ENCODE peak calls at places on chromosomes 1 and 21, in four cellular contexts. One of them, this sample, is unnamed.

GRCh38 chr1:195345149-195345548 is 1263.1 kb downstream of the KCNT2 start:
- DNase-seq in epithelial cell of proximal tubule: no peak
- DNase-seq in fibroblast of mammary gland: no peak
- DNase-seq in PC-3: no peak
- DNase-seq in this sample: no peak

GRCh38 chr1:220487297-220487820 is 40.6 kb upstream of the MARK1 start:
- DNase-seq in PC-3: peak
- DNase-seq in epithelial cell of proximal tubule: peak
- DNase-seq in fibroblast of mammary gland: peak
- DNase-seq in this sample: peak

GRCh38 chr1:209491496-209491895 is 92.0 kb upstream of the CAMK1G start:
- DNase-seq in epithelial cell of proximal tubule: no peak
- DNase-seq in PC-3: no peak
- DNase-seq in fibroblast of mammary gland: no peak
- DNase-seq in this sample: no peak

GRCh38 chr1:213242883-213243282 is 191.8 kb downstream of the RPS6KC1 start:
- DNase-seq in PC-3: no peak
- DNase-seq in epithelial cell of proximal tubule: no peak
- DNase-seq in fibroblast of mammary gland: no peak
- DNase-seq in this sample: no peak

GRCh38 chr1:164608651-164609057 is 49.7 kb downstream of the PBX1 start:
- DNase-seq in fibroblast of mammary gland: peak
- DNase-seq in epithelial cell of proximal tubule: no peak
- DNase-seq in PC-3: no peak
- DNase-seq in this sample: no peak

GRCh38 chr1:240599830-240600229 is 12.1 kb downstream of the GREM2 start:
- DNase-seq in PC-3: no peak
- DNase-seq in epithelial cell of proximal tubule: no peak
- DNase-seq in fibroblast of mammary gland: no peak
- DNase-seq in this sample: no peak

GRCh38 chr1:54277451-54278355 is 77.7 kb downstream of the MRPL37 start:
- DNase-seq in fibroblast of mammary gland: peak
- DNase-seq in PC-3: no peak
- DNase-seq in epithelial cell of proximal tubule: no peak
- DNase-seq in this sample: no peak

GRCh38 chr1:158246650-158247049 is 7.6 kb upstream of the CD1A start:
- DNase-seq in PC-3: peak
- DNase-seq in fibroblast of mammary gland: no peak
- DNase-seq in epithelial cell of proximal tubule: no peak
- DNase-seq in this sample: no peak

GRCh38 chr1:224640587-224640986 is 24.5 kb downstream of the CNIH3 start:
- DNase-seq in PC-3: no peak
- DNase-seq in fibroblast of mammary gland: no peak
- DNase-seq in epithelial cell of proximal tubule: no peak
- DNase-seq in this sample: no peak

GRCh38 chr1:43034778-43035177 is 76.1 kb upstream of the SLC2A1 start:
- DNase-seq in PC-3: no peak
- DNase-seq in fibroblast of mammary gland: no peak
- DNase-seq in epithelial cell of proximal tubule: no peak
- DNase-seq in this sample: no peak

GRCh38 chr1:81305997-81306452 is 494.7 kb upstream of the ADGRL2 start:
- DNase-seq in fibroblast of mammary gland: peak
- DNase-seq in PC-3: peak
- DNase-seq in epithelial cell of proximal tubule: peak
- DNase-seq in this sample: peak

GRCh38 chr1:53048345-53048737 is 13.7 kb upstream of the PODN start:
- DNase-seq in epithelial cell of proximal tubule: no peak
- DNase-seq in PC-3: no peak
- DNase-seq in fibroblast of mammary gland: no peak
- DNase-seq in this sample: peak

GRCh38 chr21:14901482-14901958 is 163.3 kb downstream of the NRIP1 start:
- DNase-seq in epithelial cell of proximal tubule: peak
- DNase-seq in PC-3: peak
- DNase-seq in fibroblast of mammary gland: peak
- DNase-seq in this sample: peak

GRCh38 chr1:204418174-204419063 is 6.8 kb upstream of the PPP1R15B start:
- DNase-seq in epithelial cell of proximal tubule: no peak
- DNase-seq in fibroblast of mammary gland: peak
- DNase-seq in PC-3: peak
- DNase-seq in this sample: peak

GRCh38 chr1:75707191-75707590 is 17.3 kb upstream of the ACADM start:
- DNase-seq in fibroblast of mammary gland: no peak
- DNase-seq in PC-3: peak
- DNase-seq in epithelial cell of proximal tubule: no peak
- DNase-seq in this sample: no peak

GRCh38 chr1:81832573-81832972 is 31.8 kb downstream of the ADGRL2 start:
- DNase-seq in epithelial cell of proximal tubule: peak
- DNase-seq in fibroblast of mammary gland: peak
- DNase-seq in PC-3: no peak
- DNase-seq in this sample: peak

GRCh38 chr1:77831976-77832695 is 52.7 kb downstream of the MIGA1 start:
- DNase-seq in PC-3: peak
- DNase-seq in epithelial cell of proximal tubule: no peak
- DNase-seq in fibroblast of mammary gland: peak
- DNase-seq in this sample: peak

GRCh38 chr1:10680487-10680886 is 116.0 kb downstream of the CASZ1 start:
- DNase-seq in fibroblast of mammary gland: no peak
- DNase-seq in PC-3: no peak
- DNase-seq in epithelial cell of proximal tubule: no peak
- DNase-seq in this sample: no peak

GRCh38 chr1:74673351-74674111 is at the start of gene ERICH3:
- DNase-seq in PC-3: no peak
- DNase-seq in epithelial cell of proximal tubule: no peak
- DNase-seq in fibroblast of mammary gland: peak
- DNase-seq in this sample: no peak

GRCh38 chr1:234875953-234876814 is 252.5 kb downstream of the TOMM20 start:
- DNase-seq in epithelial cell of proximal tubule: no peak
- DNase-seq in fibroblast of mammary gland: peak
- DNase-seq in PC-3: peak
- DNase-seq in this sample: no peak

GRCh38 chr1:2233997-2234761 is 6.1 kb downstream of the SKI start:
- DNase-seq in fibroblast of mammary gland: peak
- DNase-seq in epithelial cell of proximal tubule: peak
- DNase-seq in PC-3: peak
- DNase-seq in this sample: peak

GRCh38 chr21:30733026-30733425 is 14.0 kb downstream of the KRTAP21-2 start:
- DNase-seq in PC-3: peak
- DNase-seq in epithelial cell of proximal tubule: no peak
- DNase-seq in fibroblast of mammary gland: no peak
- DNase-seq in this sample: no peak

GRCh38 chr1:19864304-19865160 is 17.7 kb upstream of the OTUD3 start:
- DNase-seq in PC-3: no peak
- DNase-seq in epithelial cell of proximal tubule: no peak
- DNase-seq in fibroblast of mammary gland: no peak
- DNase-seq in this sample: no peak

GRCh38 chr1:23824711-23825075 is 536 bp downstream of the HMGCL start:
- DNase-seq in PC-3: no peak
- DNase-seq in epithelial cell of proximal tubule: no peak
- DNase-seq in fibroblast of mammary gland: no peak
- DNase-seq in this sample: no peak

GRCh38 chr1:66315675-66316074 is 218.3 kb upstream of the SGIP1 start:
- DNase-seq in PC-3: peak
- DNase-seq in fibroblast of mammary gland: peak
- DNase-seq in epithelial cell of proximal tubule: no peak
- DNase-seq in this sample: peak

GRCh38 chr1:232386294-232386693 is 243.6 kb downstream of the SIPA1L2 start:
- DNase-seq in PC-3: no peak
- DNase-seq in epithelial cell of proximal tubule: no peak
- DNase-seq in fibroblast of mammary gland: no peak
- DNase-seq in this sample: no peak

GRCh38 chr1:160284220-160284781 is 632 bp downstream of the PEX19 start:
- DNase-seq in PC-3: peak
- DNase-seq in epithelial cell of proximal tubule: peak
- DNase-seq in fibroblast of mammary gland: peak
- DNase-seq in this sample: peak

DNA sequence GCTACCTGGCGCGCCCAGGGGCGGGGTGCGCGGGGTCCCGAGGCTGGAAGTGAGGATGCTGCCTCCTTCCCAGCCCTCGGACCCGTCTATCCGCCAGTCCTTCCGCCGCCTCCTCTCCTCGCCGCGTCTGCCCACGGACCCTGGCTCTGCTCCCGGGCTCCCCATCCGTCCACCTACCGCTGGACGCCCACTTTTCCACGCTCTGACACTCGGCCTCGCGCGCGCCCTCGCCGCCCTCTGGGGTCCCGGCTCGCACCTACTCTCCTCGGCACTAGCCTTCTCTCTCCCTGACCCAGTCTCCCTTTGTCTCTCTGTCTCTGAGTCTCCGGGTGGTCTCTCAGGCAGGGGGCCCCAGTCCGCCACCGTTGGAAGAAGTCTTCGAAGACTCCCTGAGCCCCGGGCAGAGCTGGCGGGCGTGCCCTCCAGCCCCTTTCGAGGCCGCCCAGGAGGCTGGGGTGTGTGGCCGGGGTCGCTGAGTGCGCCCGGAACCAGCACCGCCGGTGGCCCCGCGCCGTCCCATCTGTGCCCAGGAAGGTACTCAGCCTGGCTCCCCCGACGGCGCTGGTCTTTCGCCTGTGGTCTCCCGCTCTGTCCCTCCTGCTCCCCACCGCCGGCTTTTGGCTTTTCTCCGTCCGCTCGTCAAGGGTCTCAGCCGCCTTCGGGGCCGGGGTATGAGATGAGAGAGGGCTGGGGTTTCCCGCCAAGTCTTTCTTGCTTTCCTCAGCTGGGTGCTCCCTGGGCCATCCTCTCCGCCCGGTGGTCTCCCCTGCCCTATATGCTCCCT is 610 bp downstream of the DRAXIN start:
- DNase-seq in epithelial cell of proximal tubule: no peak
- DNase-seq in fibroblast of mammary gland: no peak
- DNase-seq in PC-3: no peak
- DNase-seq in this sample: no peak
- H3K4me3 ChIP-seq in epithelial cell of proximal tubule: no peak
- H3K4me3 ChIP-seq in fibroblast of mammary gland: no peak
- H3K4me3 ChIP-seq in PC-3: no peak
- H3K4me3 ChIP-seq in this sample: no peak

GRCh38 chr1:190102757-190103326 is 374.8 kb downstream of the BRINP3 start:
- DNase-seq in epithelial cell of proximal tubule: no peak
- DNase-seq in PC-3: no peak
- DNase-seq in fibroblast of mammary gland: no peak
- DNase-seq in this sample: no peak

GRCh38 chr1:190098756-190099155 is 378.9 kb downstream of the BRINP3 start:
- DNase-seq in fibroblast of mammary gland: no peak
- DNase-seq in epithelial cell of proximal tubule: no peak
- DNase-seq in PC-3: no peak
- DNase-seq in this sample: no peak

DNA sequence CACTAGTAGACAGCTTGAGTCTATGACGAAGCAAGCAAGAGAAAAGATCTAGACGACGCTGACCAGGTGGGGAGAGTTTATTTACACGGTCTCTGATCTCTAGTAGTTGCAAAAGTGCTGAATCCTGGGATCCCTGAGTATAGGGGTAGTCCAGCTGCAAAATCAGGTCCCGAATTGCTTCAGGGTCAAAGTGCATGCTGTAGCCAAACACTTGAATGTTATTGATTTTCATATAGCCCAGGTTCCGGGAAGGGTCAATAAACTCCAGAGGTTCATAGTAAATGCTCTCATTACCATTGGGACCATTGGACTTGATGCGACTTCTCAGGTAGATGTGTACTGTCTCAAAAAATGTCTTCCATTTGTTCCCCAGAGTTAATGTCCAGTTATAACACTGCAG is 379.6 kb downstream of the BRINP3 start:
- DNase-seq in epithelial cell of proximal tubule: no peak
- DNase-seq in fibroblast of mammary gland: no peak
- DNase-seq in PC-3: no peak
- DNase-seq in this sample: no peak
- TF ChIP-seq CTCF in epithelial cell of proximal tubule: no peak
- TF ChIP-seq CTCF in fibroblast of mammary gland: no peak
- TF ChIP-seq CTCF in PC-3: no peak
- TF ChIP-seq CTCF in this sample: no peak

DNA sequence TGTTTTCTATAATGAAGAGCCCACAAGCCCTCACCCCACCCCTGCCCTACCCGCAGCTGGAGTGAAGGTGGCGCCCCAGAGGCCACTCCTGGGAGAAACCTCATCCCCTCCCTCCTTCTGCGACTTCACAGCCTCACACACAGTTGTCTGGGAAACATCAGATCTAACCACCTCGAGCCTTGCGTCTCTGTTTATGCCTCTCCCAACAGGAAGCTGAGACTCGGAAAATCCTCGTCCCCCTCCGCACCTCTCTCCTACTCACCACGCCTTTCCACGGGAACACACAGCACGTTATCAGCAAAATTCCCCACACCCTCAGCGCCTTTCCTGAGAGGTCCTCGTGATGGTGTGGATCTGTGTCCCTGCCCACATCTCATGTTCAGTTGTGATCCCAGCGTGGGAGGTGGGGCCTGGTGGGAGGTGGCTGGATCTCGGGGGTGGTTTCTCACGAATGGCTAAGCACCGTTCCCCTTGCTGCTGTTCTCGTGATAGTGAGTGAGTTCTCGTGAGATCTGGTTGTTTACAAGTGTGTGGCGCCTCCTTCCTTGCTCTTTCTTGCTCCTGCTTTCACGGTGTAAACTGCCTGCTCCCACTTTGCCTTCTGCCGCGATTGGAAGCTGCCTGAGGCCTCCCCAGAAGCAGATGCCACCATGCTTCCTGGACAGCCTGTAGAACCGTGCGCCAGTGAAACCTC is 190.6 kb downstream of the KIF26B start:
- DNase-seq in PC-3: no peak
- DNase-seq in epithelial cell of proximal tubule: no peak
- DNase-seq in fibroblast of mammary gland: no peak
- DNase-seq in this sample: no peak
- H3K4me3 ChIP-seq in PC-3: no peak
- H3K4me3 ChIP-seq in epithelial cell of proximal tubule: no peak
- H3K4me3 ChIP-seq in fibroblast of mammary gland: no peak
- H3K4me3 ChIP-seq in this sample: no peak

DNA sequence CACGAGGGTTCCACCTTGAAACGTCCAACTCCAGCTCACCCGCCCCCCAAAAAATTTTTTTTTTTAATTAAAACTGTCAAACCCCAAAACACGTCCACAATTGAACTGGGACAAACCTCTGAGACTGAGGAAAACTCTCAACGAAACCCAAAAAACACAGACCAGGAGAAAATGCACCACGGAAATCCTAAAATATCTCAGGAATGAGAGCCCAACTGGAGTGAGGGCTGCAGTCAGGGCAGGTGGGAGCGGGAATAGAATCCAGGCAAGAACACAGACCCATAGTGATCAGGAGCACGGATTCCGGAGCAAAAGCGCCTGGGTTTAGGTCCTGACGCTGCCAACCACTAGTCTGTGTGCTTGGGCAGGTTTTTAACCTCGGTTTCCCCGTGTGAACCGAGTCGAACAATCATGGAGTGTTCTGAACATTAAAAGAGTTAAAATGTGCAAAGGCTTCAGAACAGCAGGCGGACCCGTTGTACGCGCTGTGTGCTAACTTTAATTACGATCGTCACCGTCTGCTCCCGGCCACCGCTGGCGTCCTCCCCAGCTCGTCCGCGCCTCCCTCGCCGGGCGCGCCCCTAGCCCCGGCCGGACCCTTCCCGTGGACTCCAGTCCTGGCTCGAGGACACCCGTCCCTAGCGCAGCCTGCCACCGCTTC is 624 bp downstream of the ARHGAP29 start:
- DNase-seq in epithelial cell of proximal tubule: no peak
- DNase-seq in PC-3: peak
- DNase-seq in fibroblast of mammary gland: peak
- DNase-seq in this sample: peak
- TF ChIP-seq CTCF in epithelial cell of proximal tubule: peak
- TF ChIP-seq CTCF in PC-3: peak
- TF ChIP-seq CTCF in fibroblast of mammary gland: peak
- TF ChIP-seq CTCF in this sample: peak

This sample was measured in astrocyte of the spinal cord.